ENCODE peak calls at places on chromosomes 3 and 15, in eight cellular contexts. P is hepatocyte, E is cardiac fibroblast, O is HCT116, N is tibial artery, R is upper lobe of right lung, Q is AG09309, K is Peyer's patch. B is an unnamed sample.

GRCh38 chr15:62739507-62739906 is 303.0 kb upstream of the TPM1 start:
- DNase-seq in P (no peak), E (peak), O (no peak), N (no peak), R (no peak), Q (no peak), K (no peak), B (no peak)

GRCh38 chr3:171388537-171388936 is 71.7 kb downstream of the TNIK start:
- DNase-seq in P (no peak), E (no peak), O (no peak), N (no peak), R (no peak), Q (no peak), K (no peak), B (no peak)

GRCh38 chr3:187025656-187026320 is 95.5 kb downstream of the ST6GAL1 start:
- DNase-seq in P (no peak), E (no peak), O (no peak), N (no peak), R (no peak), Q (no peak), K (no peak), B (no peak)

GRCh38 chr3:72177075-72178050 is 392.4 kb upstream of the PROK2 start:
- DNase-seq in P (peak), E (peak), O (no peak), N (peak), R (peak), Q (no peak), K (no peak), B (no peak)

GRCh38 chr15:90046846-90047481 is 45.8 kb downstream of the ZNF710 start:
- DNase-seq in P (no peak), E (no peak), O (no peak), N (no peak), R (peak), Q (no peak), K (peak), B (no peak)

GRCh38 chr3:145286937-145287336 is 874.0 kb downstream of the PLOD2 start:
- DNase-seq in P (no peak), E (no peak), O (no peak), N (no peak), R (no peak), Q (no peak), K (no peak), B (no peak)

GRCh38 chr3:120349819-120350125 is 618 bp upstream of the LRRC58 start:
- DNase-seq in P (no peak), E (no peak), O (no peak), N (no peak), R (no peak), Q (no peak), K (no peak), B (no peak)

GRCh38 chr15:64781299-64781698 is 5.9 kb upstream of the RBPMS2 start:
- DNase-seq in P (no peak), E (no peak), O (no peak), N (no peak), R (no peak), Q (no peak), K (no peak), B (no peak)

GRCh38 chr15:68130851-68131250 is 74.3 kb downstream of the CALML4 start:
- DNase-seq in P (no peak), E (no peak), O (no peak), N (no peak), R (no peak), Q (no peak), K (no peak), B (no peak)

GRCh38 chr3:157128771-157129671 is 30.9 kb downstream of the CCNL1 start:
- DNase-seq in P (peak), E (peak), O (peak), N (no peak), R (no peak), Q (no peak), K (peak), B (no peak)
- H3K4me3 ChIP-seq in P (no peak), E (no peak), O (peak), N (no peak), R (no peak), Q (no peak), K (no peak), B (no peak)

GRCh38 chr3:174859756-174860155 is 622 bp downstream of the NAALADL2 start:
- DNase-seq in P (peak), E (no peak), O (no peak), N (no peak), R (no peak), Q (no peak), K (no peak), B (no peak)

GRCh38 chr3:174863488-174863887 is 4.4 kb downstream of the NAALADL2 start:
- DNase-seq in P (peak), E (no peak), O (peak), N (no peak), R (no peak), Q (no peak), K (no peak), B (no peak)

GRCh38 chr3:174859109-174859735 is at the start of gene NAALADL2:
- DNase-seq in P (peak), E (no peak), O (no peak), N (no peak), R (no peak), Q (no peak), K (no peak), B (no peak)

GRCh38 chr3:174862666-174863065 is 3.5 kb downstream of the NAALADL2 start:
- DNase-seq in P (no peak), E (peak), O (no peak), N (no peak), R (no peak), Q (no peak), K (no peak), B (no peak)

DNA sequence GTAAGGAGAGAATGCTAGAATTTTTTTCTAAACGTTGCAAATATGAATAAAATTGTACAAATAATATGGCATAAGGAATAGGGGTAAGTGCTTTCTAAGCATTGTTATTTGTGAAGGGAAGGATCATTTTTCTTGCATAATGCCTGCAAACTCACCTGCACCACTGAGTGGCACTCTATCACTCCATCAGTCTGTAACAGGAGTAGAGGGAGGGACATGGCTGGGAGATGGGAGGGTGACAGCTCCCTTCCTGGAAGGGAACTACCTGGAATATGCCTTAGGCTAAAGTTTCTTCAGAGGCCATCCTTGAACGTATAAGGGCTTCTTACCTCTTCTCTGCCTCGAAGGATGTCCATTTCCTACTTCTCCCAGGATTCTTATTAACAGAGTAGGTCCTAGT is 3.0 kb downstream of the NAALADL2 start:
- DNase-seq in P (peak), E (no peak), O (peak), N (no peak), R (no peak), Q (no peak), K (peak), B (no peak)
- TF ChIP-seq CTCF in P (peak), E (no peak), O (peak), N (no peak), R (peak), Q (peak), K (no peak), B (peak)

GRCh38 chr3:46835059-46835458 is 28.2 kb downstream of the MYL3 start:
- DNase-seq in P (peak), E (no peak), O (no peak), N (no peak), R (no peak), Q (no peak), K (no peak), B (no peak)
- H3K4me3 ChIP-seq in P (no peak), E (no peak), O (no peak), N (no peak), R (no peak), Q (no peak), K (no peak), B (no peak)

GRCh38 chr3:169739067-169739466 is 25.8 kb downstream of the TERC start:
- DNase-seq in P (no peak), E (no peak), O (no peak), N (no peak), R (no peak), Q (no peak), K (no peak), B (no peak)

GRCh38 chr3:169746924-169747323 is 17.9 kb downstream of the TERC start:
- DNase-seq in P (no peak), E (no peak), O (no peak), N (no peak), R (no peak), Q (no peak), K (no peak), B (no peak)

GRCh38 chr3:169748670-169749069 is 16.2 kb downstream of the TERC start:
- DNase-seq in P (no peak), E (no peak), O (no peak), N (no peak), R (no peak), Q (no peak), K (no peak), B (no peak)

DNA sequence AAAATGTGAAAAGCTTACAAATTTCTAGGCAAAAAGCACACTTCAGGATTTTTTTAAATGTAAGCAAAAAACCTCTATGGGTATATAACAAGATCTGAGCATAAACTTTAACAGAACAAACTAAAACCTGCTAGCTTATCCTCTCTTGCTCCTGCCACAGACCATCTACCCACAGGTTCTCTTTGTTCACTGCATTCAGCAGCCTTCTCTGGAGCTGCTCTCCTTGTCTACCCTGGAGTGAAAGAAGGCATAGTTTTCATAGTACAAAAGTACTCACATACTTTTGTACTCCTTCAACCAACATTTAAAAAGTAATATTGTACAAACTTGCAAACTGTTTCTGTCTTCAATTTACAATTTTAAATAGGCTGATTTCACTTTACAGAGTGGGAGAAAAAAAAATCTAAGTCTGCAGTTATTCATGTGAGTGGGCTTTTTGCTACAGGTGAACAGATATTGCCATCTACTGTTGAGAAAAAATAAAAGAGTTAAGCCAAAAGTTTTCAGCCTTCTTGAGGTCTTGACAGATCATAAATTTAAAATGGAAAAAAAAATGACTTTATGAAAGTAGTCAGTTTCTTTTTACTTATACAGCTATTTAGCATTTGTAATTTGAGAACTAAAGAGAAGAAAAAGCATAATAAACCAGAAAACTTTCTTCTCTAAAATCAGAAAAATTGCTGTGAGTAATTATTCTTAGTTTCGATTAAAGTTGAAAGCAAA is 20.4 kb downstream of the TERC start:
- DNase-seq in P (no peak), E (peak), O (no peak), N (no peak), R (no peak), Q (no peak), K (no peak), B (no peak)
- TF ChIP-seq CTCF in P (peak), E (peak), O (no peak), N (peak), R (peak), Q (peak), K (peak), B (no peak)